ENCODE peak calls at places on chromosome 21, in five cellular contexts. One of them, this sample, is unnamed.

GRCh38 chr21:25501996-25502665 is 105.2 kb downstream of the MRPL39 start:
- DNase-seq in uterus: no peak
- DNase-seq in fibroblast of lung: no peak
- DNase-seq in DND-41: no peak
- DNase-seq in pancreas: no peak
- DNase-seq in this sample: peak; percentile 25

GRCh38 chr21:14533555-14534400 is 12.3 kb downstream of the SAMSN1 start:
- DNase-seq in uterus: no peak
- DNase-seq in fibroblast of lung: peak; percentile 54
- DNase-seq in DND-41: no peak
- DNase-seq in pancreas: no peak
- DNase-seq in this sample: peak; percentile 87

GRCh38 chr21:38077504-38077903 is 161.2 kb upstream of the KCNJ6 start:
- DNase-seq in uterus: no peak
- DNase-seq in fibroblast of lung: no peak
- DNase-seq in DND-41: no peak
- DNase-seq in pancreas: no peak
- DNase-seq in this sample: no peak

GRCh38 chr21:28492127-28492526 is 500.6 kb downstream of the LTN1 start:
- DNase-seq in uterus: no peak
- DNase-seq in fibroblast of lung: no peak
- DNase-seq in DND-41: no peak
- DNase-seq in pancreas: no peak
- DNase-seq in this sample: no peak

GRCh38 chr21:39314155-39315027 is 959 bp upstream of the BRWD1 start:
- DNase-seq in uterus: peak; percentile 43
- DNase-seq in fibroblast of lung: peak; percentile 78
- DNase-seq in DND-41: peak; percentile 69
- DNase-seq in pancreas: peak; percentile 36
- DNase-seq in this sample: peak; percentile 52

GRCh38 chr21:32403201-32403701 is 9.3 kb upstream of the EVA1C start:
- DNase-seq in uterus: peak; percentile 70
- DNase-seq in fibroblast of lung: peak; percentile 57
- DNase-seq in DND-41: peak; percentile 56
- DNase-seq in pancreas: peak; percentile 26
- DNase-seq in this sample: peak; percentile 68

GRCh38 chr21:37829447-37829846 is 86.8 kb downstream of the KCNJ6 start:
- DNase-seq in uterus: no peak
- DNase-seq in fibroblast of lung: peak; percentile 72
- DNase-seq in DND-41: no peak
- DNase-seq in pancreas: peak; percentile 50
- DNase-seq in this sample: no peak

GRCh38 chr21:33261635-33262034 is 4.5 kb upstream of the IL10RB start:
- DNase-seq in uterus: no peak
- DNase-seq in fibroblast of lung: peak; percentile 67
- DNase-seq in DND-41: peak; percentile 80
- DNase-seq in pancreas: no peak
- DNase-seq in this sample: no peak

GRCh38 chr21:38440746-38441145 is 57.5 kb downstream of the ERG start:
- DNase-seq in uterus: no peak
- DNase-seq in fibroblast of lung: peak; percentile 97
- DNase-seq in DND-41: no peak
- DNase-seq in pancreas: no peak
- DNase-seq in this sample: no peak

GRCh38 chr21:26804895-26805609 is 40.2 kb downstream of the ADAMTS1 start:
- DNase-seq in uterus: no peak
- DNase-seq in fibroblast of lung: no peak
- DNase-seq in DND-41: no peak
- DNase-seq in pancreas: no peak
- DNase-seq in this sample: no peak

GRCh38 chr21:14591882-14592281 is 45.8 kb upstream of the SAMSN1 start:
- DNase-seq in uterus: peak; percentile 41
- DNase-seq in fibroblast of lung: peak; percentile 8
- DNase-seq in DND-41: no peak
- DNase-seq in pancreas: no peak
- DNase-seq in this sample: peak; percentile 29

GRCh38 chr21:32096411-32096810 is 182.4 kb downstream of the MIS18A start:
- DNase-seq in uterus: no peak
- DNase-seq in fibroblast of lung: no peak
- DNase-seq in DND-41: peak; percentile 28
- DNase-seq in pancreas: no peak
- DNase-seq in this sample: no peak

GRCh38 chr21:44730028-44730395 is 18.6 kb upstream of the TSPEAR start:
- DNase-seq in uterus: no peak
- DNase-seq in fibroblast of lung: no peak
- DNase-seq in DND-41: no peak
- DNase-seq in pancreas: no peak
- DNase-seq in this sample: no peak
- H3K27ac ChIP-seq in uterus: no peak overlapping the region
- H3K27ac ChIP-seq in fibroblast of lung: no peak overlapping the region
- H3K27ac ChIP-seq in DND-41: no peak overlapping the region
- H3K27ac ChIP-seq in pancreas: no peak overlapping the region
- H3K27ac ChIP-seq in this sample: no peak overlapping the region

DNA sequence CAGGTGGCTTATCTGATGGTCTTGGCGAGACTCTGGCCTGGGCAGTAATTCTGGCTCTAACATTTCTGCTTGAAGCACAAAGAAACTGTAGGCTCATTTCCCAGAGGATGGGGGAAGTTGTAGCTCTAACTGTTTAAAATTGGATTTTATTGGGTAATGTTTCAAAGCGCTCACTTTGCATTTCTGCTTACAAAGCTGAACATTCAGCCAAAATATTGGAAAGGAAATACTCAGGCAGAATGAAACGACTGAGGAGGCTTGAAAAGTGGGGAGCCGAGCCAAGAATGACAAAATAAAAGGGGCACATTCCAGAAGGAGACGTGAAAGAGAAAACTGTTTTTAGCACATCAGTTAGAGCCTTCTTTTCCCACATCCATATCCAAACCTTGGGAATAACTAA is 202.6 kb downstream of the GRIK1 start:
- DNase-seq in uterus: no peak
- DNase-seq in fibroblast of lung: no peak
- DNase-seq in DND-41: no peak
- DNase-seq in pancreas: no peak
- DNase-seq in this sample: no peak
- H3K27ac ChIP-seq in uterus: no peak overlapping the region
- H3K27ac ChIP-seq in fibroblast of lung: no peak overlapping the region
- H3K27ac ChIP-seq in DND-41: no peak overlapping the region
- H3K27ac ChIP-seq in pancreas: no peak overlapping the region
- H3K27ac ChIP-seq in this sample: no peak overlapping the region

DNA sequence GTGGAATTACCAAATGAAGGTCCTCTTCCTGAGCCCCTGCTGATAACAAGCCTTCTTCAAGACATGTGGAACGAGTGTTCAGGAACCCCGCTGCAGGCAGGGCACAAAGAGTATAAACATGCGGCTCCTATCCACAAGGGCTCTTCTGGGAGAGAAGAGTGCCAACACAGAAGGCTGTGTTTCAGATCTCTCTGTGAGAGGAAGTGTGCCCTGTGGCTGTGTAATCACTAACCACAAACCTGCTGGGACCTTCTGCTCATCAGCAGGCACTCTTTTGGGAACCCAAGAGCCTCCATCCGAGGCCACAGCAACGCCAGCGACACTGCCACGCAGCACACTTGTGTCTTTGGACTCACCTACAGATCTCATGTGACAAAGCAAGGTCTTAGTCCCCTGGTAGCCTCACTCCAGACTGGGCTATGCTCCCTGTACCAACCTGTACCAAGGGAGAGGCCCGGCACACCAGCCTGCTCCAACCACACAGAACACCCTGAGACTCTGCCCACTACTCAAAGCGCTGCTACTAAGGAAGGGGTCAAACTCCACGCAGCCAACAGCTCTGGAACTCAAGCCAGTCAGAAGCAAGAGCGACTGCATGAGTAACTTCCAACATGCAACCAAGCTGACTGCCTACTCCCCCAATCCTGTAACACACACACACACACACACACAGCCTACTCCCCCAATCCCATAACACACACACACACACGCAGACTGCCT is 7.8 kb downstream of the PTTG1IP start:
- DNase-seq in uterus: no peak
- DNase-seq in fibroblast of lung: no peak
- DNase-seq in DND-41: peak; percentile 49
- DNase-seq in pancreas: no peak
- DNase-seq in this sample: no peak
- H3K27ac ChIP-seq in uterus: peak overlapping the region; percentile 13
- H3K27ac ChIP-seq in fibroblast of lung: no peak overlapping the region
- H3K27ac ChIP-seq in DND-41: peak overlapping the region; percentile 51
- H3K27ac ChIP-seq in pancreas: no peak overlapping the region
- H3K27ac ChIP-seq in this sample: no peak overlapping the region

DNA sequence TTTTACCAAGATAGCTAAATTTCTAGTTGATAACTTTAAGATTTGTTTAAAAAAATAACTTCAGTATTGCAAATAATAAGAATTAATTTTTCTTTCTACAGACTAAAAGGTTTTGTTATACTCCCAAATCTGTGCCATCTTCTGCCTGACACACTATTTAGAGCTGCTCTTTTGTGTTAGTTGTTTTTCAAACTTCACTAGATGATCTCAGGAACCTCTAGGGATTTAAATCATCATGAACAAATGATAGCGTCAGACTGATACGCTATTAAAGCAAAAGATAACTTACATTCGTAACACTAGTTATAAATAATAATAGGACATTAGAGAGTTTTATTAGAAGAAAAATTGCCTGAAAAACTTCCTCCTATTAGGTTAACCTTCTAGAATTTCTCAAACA is 243.1 kb upstream of the CXADR start:
- DNase-seq in uterus: no peak
- DNase-seq in fibroblast of lung: no peak
- DNase-seq in DND-41: no peak
- DNase-seq in pancreas: no peak
- DNase-seq in this sample: no peak
- H3K27ac ChIP-seq in uterus: peak overlapping the region; percentile 55
- H3K27ac ChIP-seq in fibroblast of lung: no peak overlapping the region
- H3K27ac ChIP-seq in DND-41: no peak overlapping the region
- H3K27ac ChIP-seq in pancreas: no peak overlapping the region
- H3K27ac ChIP-seq in this sample: no peak overlapping the region

GRCh38 chr21:34987673-34988072 is 61.4 kb downstream of the RUNX1 start:
- DNase-seq in uterus: no peak
- DNase-seq in fibroblast of lung: no peak
- DNase-seq in DND-41: no peak
- DNase-seq in pancreas: no peak
- DNase-seq in this sample: no peak

GRCh38 chr21:34981793-34982192 is 67.3 kb downstream of the RUNX1 start:
- DNase-seq in uterus: no peak
- DNase-seq in fibroblast of lung: no peak
- DNase-seq in DND-41: no peak
- DNase-seq in pancreas: no peak
- DNase-seq in this sample: no peak

GRCh38 chr21:34983680-34984086 is 65.4 kb downstream of the RUNX1 start:
- DNase-seq in uterus: no peak
- DNase-seq in fibroblast of lung: peak; percentile 86
- DNase-seq in DND-41: peak; percentile 53
- DNase-seq in pancreas: no peak
- DNase-seq in this sample: no peak

GRCh38 chr21:34986561-34987533 is 62.3 kb downstream of the RUNX1 start:
- DNase-seq in uterus: peak; percentile 37
- DNase-seq in fibroblast of lung: peak; percentile 98
- DNase-seq in DND-41: no peak
- DNase-seq in pancreas: no peak
- DNase-seq in this sample: peak; percentile 61

DNA sequence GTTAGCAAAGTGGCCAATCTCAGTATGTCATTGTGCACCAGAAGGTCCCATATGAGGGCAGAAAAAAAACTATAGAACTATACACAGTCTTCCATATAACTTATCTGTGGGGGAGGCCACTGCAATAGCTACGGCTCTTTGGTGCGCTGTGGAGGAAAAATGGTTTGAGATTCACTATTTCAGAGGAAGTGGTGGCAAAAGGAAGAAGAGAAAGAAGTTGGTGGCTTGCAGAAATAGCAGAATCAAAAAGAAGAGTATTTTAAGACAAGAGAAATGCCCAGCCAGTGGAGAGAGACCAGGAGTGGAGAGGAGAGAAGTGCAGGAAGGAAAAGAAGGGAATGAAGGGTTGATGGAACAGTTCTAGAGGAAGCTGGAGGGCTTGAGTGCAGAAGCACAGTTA is 64.7 kb downstream of the RUNX1 start:
- DNase-seq in uterus: no peak
- DNase-seq in fibroblast of lung: no peak
- DNase-seq in DND-41: no peak
- DNase-seq in pancreas: no peak
- DNase-seq in this sample: no peak
- H3K27ac ChIP-seq in uterus: no peak overlapping the region
- H3K27ac ChIP-seq in fibroblast of lung: no peak overlapping the region
- H3K27ac ChIP-seq in DND-41: peak overlapping the region; percentile 76
- H3K27ac ChIP-seq in pancreas: no peak overlapping the region
- H3K27ac ChIP-seq in this sample: peak overlapping the region; percentile 34

DNA sequence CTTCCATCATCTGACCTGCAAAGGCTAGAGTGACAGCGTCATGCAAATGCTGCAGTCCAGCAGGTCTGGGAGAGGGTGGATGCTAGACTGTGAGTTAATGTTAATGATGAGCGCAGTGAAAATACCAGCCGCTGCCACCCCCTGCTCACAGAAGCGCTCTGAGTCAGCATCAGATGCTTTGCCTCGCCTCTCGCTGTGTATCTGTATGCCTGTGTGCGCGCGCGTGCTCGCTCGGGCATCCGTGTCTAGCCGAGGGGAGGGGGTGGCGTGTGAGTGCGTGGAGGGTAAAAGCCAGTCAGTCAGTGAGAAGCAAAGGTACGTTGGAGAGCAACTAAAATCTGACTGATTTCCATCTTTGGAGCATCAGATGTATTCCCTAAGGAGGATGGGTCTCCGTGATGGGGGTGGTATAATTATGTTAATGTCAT is 858.7 kb downstream of the USP25 start:
- DNase-seq in uterus: peak; percentile 74
- DNase-seq in fibroblast of lung: peak; percentile 92
- DNase-seq in DND-41: no peak
- DNase-seq in pancreas: peak; percentile 14
- DNase-seq in this sample: no peak
- H3K27ac ChIP-seq in uterus: peak overlapping the region; percentile 88
- H3K27ac ChIP-seq in fibroblast of lung: peak overlapping the region; percentile 85
- H3K27ac ChIP-seq in DND-41: no peak overlapping the region
- H3K27ac ChIP-seq in pancreas: peak overlapping the region; percentile 55
- H3K27ac ChIP-seq in this sample: no peak overlapping the region

DNA sequence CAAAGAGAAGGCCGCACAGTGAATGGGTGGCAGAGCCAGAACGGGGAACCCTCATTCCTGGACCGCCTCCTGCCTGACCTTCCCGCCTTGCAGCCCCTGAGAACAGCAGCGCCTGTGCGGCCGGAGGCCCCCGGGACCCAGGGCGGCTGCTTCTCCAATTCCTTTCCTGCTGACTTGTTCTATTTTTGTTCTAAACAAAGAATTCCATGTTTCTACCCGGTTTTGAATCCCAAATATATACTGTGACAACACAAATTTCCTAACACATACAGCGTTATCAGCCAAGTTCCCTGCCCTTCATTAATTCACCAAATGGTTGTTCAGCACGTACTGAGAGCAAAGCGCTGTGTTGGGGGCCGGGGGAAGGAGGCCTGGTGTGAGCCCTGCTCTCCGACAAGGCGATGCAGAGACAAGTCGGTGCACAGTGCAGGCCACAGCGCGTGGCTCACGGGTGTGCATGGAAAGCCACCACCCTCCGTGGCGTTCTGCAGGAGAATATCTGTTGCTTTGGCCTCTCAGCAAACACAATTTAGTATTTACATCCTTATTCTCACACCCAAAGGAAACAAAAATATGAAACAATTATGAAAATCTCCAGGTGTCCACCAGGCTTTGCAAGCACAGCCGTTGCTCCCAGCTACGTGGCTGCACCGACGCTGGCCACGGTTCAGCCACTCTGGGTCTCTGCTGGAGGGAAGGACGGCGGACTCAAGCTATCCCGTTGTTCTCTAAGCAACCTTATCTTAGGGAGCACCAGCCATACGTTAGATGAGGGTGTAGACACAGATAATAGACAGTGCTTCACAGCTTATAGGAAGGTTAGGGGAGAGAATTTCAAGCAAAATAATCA is 31.7 kb upstream of the COL6A2 start:
- DNase-seq in uterus: peak; percentile 47
- DNase-seq in fibroblast of lung: no peak
- DNase-seq in DND-41: no peak
- DNase-seq in pancreas: no peak
- DNase-seq in this sample: no peak
- H3K27ac ChIP-seq in uterus: peak overlapping the region; percentile 74
- H3K27ac ChIP-seq in fibroblast of lung: peak overlapping the region; percentile 97
- H3K27ac ChIP-seq in DND-41: no peak overlapping the region
- H3K27ac ChIP-seq in pancreas: peak overlapping the region; percentile 5
- H3K27ac ChIP-seq in this sample: no peak overlapping the region